ENCODE peak calls at places on chromosomes 3 and 15, in ten cellular contexts. One of them, this sample, is unnamed.

GRCh38 chr3:143951351-143951971 is 20.2 kb upstream of the DIPK2A start:
- DNase-seq in KBM-7: peak; percentile 42
- DNase-seq in NCI-H774: no peak
- DNase-seq in MV-4-11: peak; percentile 13
- DNase-seq in Karpas-422: peak; percentile 74
- DNase-seq in NCI-H446 treated with DMSO at 0.1 percent for 48 hours: peak; percentile 32
- DNase-seq in activated B cell treated with CpG ODN at 0.5 μM for 24 hours: no peak
- DNase-seq in amygdala: no peak
- DNase-seq in EH: peak; percentile 35
- DNase-seq in M059J: peak; percentile 41
- DNase-seq in this sample: no peak

GRCh38 chr15:22227961-22228762 is 147.8 kb downstream of the OR4M2 start:
- DNase-seq in KBM-7: no peak
- DNase-seq in NCI-H774: no peak
- DNase-seq in MV-4-11: no peak
- DNase-seq in Karpas-422: no peak
- DNase-seq in NCI-H446 treated with DMSO at 0.1 percent for 48 hours: no peak
- DNase-seq in activated B cell treated with CpG ODN at 0.5 μM for 24 hours: no peak
- DNase-seq in amygdala: no peak
- DNase-seq in EH: no peak
- DNase-seq in M059J: no peak
- DNase-seq in this sample: no peak

GRCh38 chr15:68497206-68497910 is 65.4 kb upstream of the ITGA11 start:
- DNase-seq in KBM-7: no peak
- DNase-seq in NCI-H774: no peak
- DNase-seq in MV-4-11: no peak
- DNase-seq in Karpas-422: no peak
- DNase-seq in NCI-H446 treated with DMSO at 0.1 percent for 48 hours: no peak
- DNase-seq in activated B cell treated with CpG ODN at 0.5 μM for 24 hours: no peak
- DNase-seq in amygdala: no peak
- DNase-seq in EH: peak; percentile 55
- DNase-seq in M059J: peak; percentile 62
- DNase-seq in this sample: no peak

GRCh38 chr3:156469456-156469855 is 85.5 kb downstream of the SSR3 start:
- DNase-seq in KBM-7: no peak
- DNase-seq in NCI-H774: no peak
- DNase-seq in MV-4-11: no peak
- DNase-seq in Karpas-422: no peak
- DNase-seq in NCI-H446 treated with DMSO at 0.1 percent for 48 hours: no peak
- DNase-seq in activated B cell treated with CpG ODN at 0.5 μM for 24 hours: no peak
- DNase-seq in amygdala: no peak
- DNase-seq in EH: no peak
- DNase-seq in M059J: no peak
- DNase-seq in this sample: no peak

GRCh38 chr3:14907043-14907966 is 40.1 kb upstream of the NR2C2 start:
- DNase-seq in KBM-7: no peak
- DNase-seq in NCI-H774: no peak
- DNase-seq in MV-4-11: no peak
- DNase-seq in Karpas-422: no peak
- DNase-seq in NCI-H446 treated with DMSO at 0.1 percent for 48 hours: no peak
- DNase-seq in activated B cell treated with CpG ODN at 0.5 μM for 24 hours: no peak
- DNase-seq in amygdala: no peak
- DNase-seq in EH: no peak
- DNase-seq in M059J: no peak
- DNase-seq in this sample: no peak

GRCh38 chr3:170038434-170039110 is 777 bp downstream of the GPR160 start:
- DNase-seq in KBM-7: peak; percentile 57
- DNase-seq in NCI-H774: peak; percentile 55
- DNase-seq in MV-4-11: peak; percentile 64
- DNase-seq in Karpas-422: peak; percentile 67
- DNase-seq in NCI-H446 treated with DMSO at 0.1 percent for 48 hours: no peak
- DNase-seq in activated B cell treated with CpG ODN at 0.5 μM for 24 hours: peak; percentile 51
- DNase-seq in amygdala: no peak
- DNase-seq in EH: no peak
- DNase-seq in M059J: no peak
- DNase-seq in this sample: no peak

GRCh38 chr3:139281096-139281495 is 62.7 kb upstream of the MRPS22 start:
- DNase-seq in KBM-7: no peak
- DNase-seq in NCI-H774: no peak
- DNase-seq in MV-4-11: no peak
- DNase-seq in Karpas-422: no peak
- DNase-seq in NCI-H446 treated with DMSO at 0.1 percent for 48 hours: no peak
- DNase-seq in activated B cell treated with CpG ODN at 0.5 μM for 24 hours: no peak
- DNase-seq in amygdala: no peak
- DNase-seq in EH: peak; percentile 89
- DNase-seq in M059J: peak; percentile 67
- DNase-seq in this sample: peak; percentile 63

GRCh38 chr15:92714071-92714456 is 58.5 kb upstream of the FAM174B start:
- DNase-seq in KBM-7: peak; percentile 27
- DNase-seq in NCI-H774: peak; percentile 28
- DNase-seq in MV-4-11: no peak
- DNase-seq in Karpas-422: no peak
- DNase-seq in NCI-H446 treated with DMSO at 0.1 percent for 48 hours: peak; percentile 5
- DNase-seq in activated B cell treated with CpG ODN at 0.5 μM for 24 hours: no peak
- DNase-seq in amygdala: no peak
- DNase-seq in EH: peak; percentile 70
- DNase-seq in M059J: peak; percentile 84
- DNase-seq in this sample: no peak

GRCh38 chr15:89772933-89773583 is 3.1 kb upstream of the MESP2 start:
- DNase-seq in KBM-7: no peak
- DNase-seq in NCI-H774: no peak
- DNase-seq in MV-4-11: no peak
- DNase-seq in Karpas-422: peak; percentile 44
- DNase-seq in NCI-H446 treated with DMSO at 0.1 percent for 48 hours: no peak
- DNase-seq in activated B cell treated with CpG ODN at 0.5 μM for 24 hours: no peak
- DNase-seq in amygdala: no peak
- DNase-seq in EH: peak; percentile 57
- DNase-seq in M059J: no peak
- DNase-seq in this sample: no peak

GRCh38 chr3:143875566-143875965 is 27.3 kb upstream of the SLC9A9 start:
- DNase-seq in KBM-7: no peak
- DNase-seq in NCI-H774: no peak
- DNase-seq in MV-4-11: no peak
- DNase-seq in Karpas-422: no peak
- DNase-seq in NCI-H446 treated with DMSO at 0.1 percent for 48 hours: no peak
- DNase-seq in activated B cell treated with CpG ODN at 0.5 μM for 24 hours: no peak
- DNase-seq in amygdala: no peak
- DNase-seq in EH: no peak
- DNase-seq in M059J: no peak
- DNase-seq in this sample: no peak

GRCh38 chr3:178277605-178278004 is 258.6 kb upstream of the KCNMB2 start:
- DNase-seq in KBM-7: no peak
- DNase-seq in NCI-H774: no peak
- DNase-seq in MV-4-11: no peak
- DNase-seq in Karpas-422: no peak
- DNase-seq in NCI-H446 treated with DMSO at 0.1 percent for 48 hours: no peak
- DNase-seq in activated B cell treated with CpG ODN at 0.5 μM for 24 hours: no peak
- DNase-seq in amygdala: no peak
- DNase-seq in EH: peak; percentile 15
- DNase-seq in M059J: peak; percentile 66
- DNase-seq in this sample: no peak

GRCh38 chr15:33580526-33580925 is 269.8 kb downstream of the RYR3 start:
- DNase-seq in KBM-7: no peak
- DNase-seq in NCI-H774: no peak
- DNase-seq in MV-4-11: no peak
- DNase-seq in Karpas-422: no peak
- DNase-seq in NCI-H446 treated with DMSO at 0.1 percent for 48 hours: no peak
- DNase-seq in activated B cell treated with CpG ODN at 0.5 μM for 24 hours: no peak
- DNase-seq in amygdala: no peak
- DNase-seq in EH: no peak
- DNase-seq in M059J: peak; percentile 55
- DNase-seq in this sample: no peak

GRCh38 chr3:128572644-128573105 is 77.9 kb downstream of the RPN1 start:
- DNase-seq in KBM-7: no peak
- DNase-seq in NCI-H774: no peak
- DNase-seq in MV-4-11: no peak
- DNase-seq in Karpas-422: peak; percentile 47
- DNase-seq in NCI-H446 treated with DMSO at 0.1 percent for 48 hours: no peak
- DNase-seq in activated B cell treated with CpG ODN at 0.5 μM for 24 hours: no peak
- DNase-seq in amygdala: no peak
- DNase-seq in EH: no peak
- DNase-seq in M059J: peak; percentile 26
- DNase-seq in this sample: no peak

GRCh38 chr3:146184616-146185015 is 23.6 kb upstream of the PLOD2 start:
- DNase-seq in KBM-7: no peak
- DNase-seq in NCI-H774: peak; percentile 11
- DNase-seq in MV-4-11: no peak
- DNase-seq in Karpas-422: no peak
- DNase-seq in NCI-H446 treated with DMSO at 0.1 percent for 48 hours: no peak
- DNase-seq in activated B cell treated with CpG ODN at 0.5 μM for 24 hours: no peak
- DNase-seq in amygdala: no peak
- DNase-seq in EH: peak; percentile 23
- DNase-seq in M059J: peak; percentile 76
- DNase-seq in this sample: peak; percentile 21

This sample was measured in DMS 273 treated with DMSO at 0.1 percent for 48 hours.